ENCODE peak calls at places on chromosome X, in ten cellular contexts. T, J, O, W, S, Z, Q, Y, C and H are unnamed samples.

GRCh38 chrX:135432881-135433521 is 11.3 kb downstream of the SMIM10L2A start:
- DNase-seq in Z (no peak), S (no peak), O (no peak), C (no peak), T (no peak), W (no peak), J (no peak), Y (no peak), Q (no peak), H (no peak)

GRCh38 chrX:47146936-47147859 is 2.2 kb downstream of the RBM10 start:
- DNase-seq in Y (no peak), O (no peak), Z (no peak), T (no peak), Q (no peak), C (no peak), J (no peak), W (no peak), S (no peak), H (no peak)

GRCh38 chrX:41621236-41621651 is 67.5 kb upstream of the GPR34 start:
- DNase-seq in W (peak; percentile 5), S (peak; percentile 18), C (peak; percentile 30), Y (no peak), T (no peak), J (no peak), Z (peak; percentile 48), O (no peak), Q (no peak), H (no peak)

GRCh38 chrX:1205681-1206611 is 6.5 kb downstream of the CRLF2 start:
- DNase-seq in J (peak; percentile 24), Q (peak; percentile 17), W (peak; percentile 66), S (peak; percentile 50), Z (peak; percentile 82), T (peak; percentile 41), O (peak; percentile 15), C (peak; percentile 62), Y (no peak), H (peak; percentile 64)

GRCh38 chrX:76253432-76253831 is 80.6 kb downstream of the PBDC1 start:
- DNase-seq in J (peak; percentile 28), C (peak; percentile 19), Z (peak; percentile 52), S (peak; percentile 9), T (peak; percentile 30), W (peak; percentile 25), O (no peak), Y (no peak), Q (peak; percentile 8), H (peak; percentile 33)

GRCh38 chrX:40552768-40553167 is 28.0 kb upstream of the ATP6AP2 start:
- DNase-seq in C (peak; percentile 27), Z (no peak), T (no peak), O (no peak), J (no peak), W (no peak), S (no peak), Q (peak; percentile 5), Y (no peak), H (no peak)

GRCh38 chrX:129665916-129666644 is 11.3 kb upstream of the APLN start:
- DNase-seq in Z (peak; percentile 88), C (peak; percentile 72), S (peak; percentile 29), T (no peak), J (no peak), Q (peak; percentile 95), W (no peak), Y (no peak), O (no peak), H (no peak)

GRCh38 chrX:150508018-150508417 is 60.4 kb upstream of the MTM1 start:
- DNase-seq in S (no peak), C (no peak), T (no peak), Z (peak; percentile 19), W (no peak), Y (no peak), Q (no peak), O (no peak), J (no peak), H (no peak)

GRCh38 chrX:143664302-143664701 is 28.4 kb upstream of the SLITRK4 start:
- DNase-seq in O (no peak), W (peak; percentile 4), Y (no peak), Z (peak; percentile 1), C (peak; percentile 31), T (no peak), S (no peak), Q (no peak), J (no peak), H (no peak)